ENCODE peak calls at places on chromosomes 11 and 22, in four cellular contexts. B is A549, I is H1, W is heart left ventricle. K is an unnamed sample. For H3K4me1, the result is how much of the 10 kb centered on the place peaks cover.

GRCh38 chr22:50601669-50602337 is 1.2 kb downstream of the MAPK8IP2 start:
- DNase-seq in B (no peak), I (no peak), W (no peak), K (no peak)

GRCh38 chr22:38870312-38870741 is 1.7 kb downstream of the CBX6 start:
- DNase-seq in B (peak), I (no peak), W (peak), K (peak)

GRCh38 chr11:102293873-102294601 is 23.2 kb upstream of the BIRC3 start:
- DNase-seq in B (peak), I (no peak), W (no peak), K (no peak)

GRCh38 chr11:75858613-75859012 is 43.6 kb downstream of the UVRAG start:
- DNase-seq in B (no peak), I (no peak), W (no peak), K (no peak)

GRCh38 chr11:90448280-90448679 is 225.4 kb upstream of the CHORDC1 start:
- DNase-seq in B (no peak), I (no peak), W (no peak), K (no peak)

GRCh38 chr11:76147106-76147735 is 59.1 kb downstream of the WNT11 start:
- DNase-seq in B (no peak), I (no peak), W (no peak), K (no peak)

GRCh38 chr22:29705651-29706050 is 14.2 kb upstream of the CABP7 start:
- DNase-seq in B (no peak), I (no peak), W (no peak), K (no peak)

GRCh38 chr11:17273668-17274321 is 2.7 kb upstream of the NUCB2 start:
- DNase-seq in B (peak), I (no peak), W (no peak), K (no peak)

GRCh38 chr22:26273011-26273675 is 103.9 kb downstream of the SEZ6L start:
- DNase-seq in B (no peak), I (no peak), W (no peak), K (no peak)

GRCh38 chr22:43151251-43152000 is at the start of gene TSPO:
- DNase-seq in B (peak), I (no peak), W (peak), K (peak)

GRCh38 chr22:38841211-38841610 is 2.6 kb downstream of the NPTXR start:
- DNase-seq in B (no peak), I (no peak), W (no peak), K (no peak)

GRCh38 chr11:76674517-76675400 is 4.2 kb upstream of the LRRC32 start:
- DNase-seq in B (no peak), I (no peak), W (no peak), K (no peak)

GRCh38 chr11:119774180-119774763 is 45.3 kb upstream of the NECTIN1 start:
- DNase-seq in B (no peak), I (no peak), W (no peak), K (peak)

GRCh38 chr11:27514558-27514957 is 8.0 kb upstream of the LIN7C start:
- DNase-seq in B (no peak), I (no peak), W (peak), K (no peak)

GRCh38 chr11:13183094-13183825 is 94.3 kb upstream of the BMAL1 start:
- DNase-seq in B (peak), I (no peak), W (no peak), K (no peak)

GRCh38 chr11:17076517-17077239 is 789 bp downstream of the RPS13 start:
- DNase-seq in B (no peak), I (no peak), W (no peak), K (no peak)

GRCh38 chr22:23453277-23453676 is 126.8 kb downstream of the IGLL1 start:
- DNase-seq in B (no peak), I (no peak), W (no peak), K (no peak)

GRCh38 chr11:90178751-90179150 is 44.1 kb downstream of the CHORDC1 start:
- DNase-seq in B (no peak), I (no peak), W (no peak), K (no peak)

GRCh38 chr22:40203568-40203967 is 25.8 kb downstream of the TNRC6B start:
- DNase-seq in B (no peak), I (no peak), W (no peak), K (no peak)

GRCh38 chr22:47645450-47645914 is 883.0 kb downstream of the TBC1D22A start:
- DNase-seq in B (peak), I (no peak), W (no peak), K (no peak)

DNA sequence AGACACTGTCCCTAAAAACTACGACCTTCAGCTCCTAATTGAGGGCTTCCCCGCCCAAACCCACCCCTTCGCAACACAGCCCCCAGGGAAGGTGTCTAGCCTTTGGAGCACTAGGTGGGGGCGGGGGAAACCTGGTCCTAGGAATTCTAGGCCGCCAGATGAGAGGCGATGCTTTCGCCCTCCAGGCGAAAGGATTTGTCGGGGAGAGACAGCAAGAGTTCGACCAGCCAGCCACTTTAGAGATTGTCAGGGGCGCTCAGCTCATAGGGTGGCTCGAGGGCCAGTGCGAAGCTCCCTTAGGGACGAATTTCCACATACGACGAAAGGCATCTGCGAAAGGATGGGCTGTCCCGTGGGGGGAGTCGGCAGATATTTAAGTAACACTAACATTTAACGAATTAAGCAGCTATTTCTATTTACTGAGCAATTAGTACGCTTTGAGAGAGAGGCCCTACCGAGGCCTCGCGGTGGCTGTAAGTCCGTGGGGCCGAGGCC is 5.3 kb downstream of the CD248 start:
- DNase-seq in B (no peak), I (no peak), W (no peak), K (no peak)
- TF ChIP-seq CTCF in B (no peak), I (no peak), W (no peak), K (no peak)

GRCh38 chr11:121464352-121464946 is 11.7 kb upstream of the SORL1-AS1 start:
- DNase-seq in B (peak), I (no peak), W (peak), K (peak)

GRCh38 chr11:121466063-121466794 is 13.5 kb upstream of the SORL1-AS1 start:
- DNase-seq in B (peak), I (peak), W (peak), K (peak)

GRCh38 chr11:121467965-121468364 is 15.2 kb upstream of the SORL1-AS1 start:
- DNase-seq in B (no peak), I (no peak), W (no peak), K (no peak)

GRCh38 chr11:121463689-121464335 is 11.0 kb upstream of the SORL1-AS1 start:
- DNase-seq in B (no peak), I (no peak), W (no peak), K (no peak)

GRCh38 chr11:121465709-121466062 is 12.9 kb upstream of the SORL1-AS1 start:
- DNase-seq in B (no peak), I (no peak), W (no peak), K (no peak)
- H3K4me1 ChIP-seq in B (under half), I (under half), W (under half), K (under half)

GRCh38 chr11:65380460-65381126 is 1.9 kb downstream of the SLC25A45 start:
- DNase-seq in B (no peak), I (no peak), W (no peak), K (no peak)
- H3K27ac ChIP-seq in B (peak), I (no peak), W (peak), K (peak)

DNA sequence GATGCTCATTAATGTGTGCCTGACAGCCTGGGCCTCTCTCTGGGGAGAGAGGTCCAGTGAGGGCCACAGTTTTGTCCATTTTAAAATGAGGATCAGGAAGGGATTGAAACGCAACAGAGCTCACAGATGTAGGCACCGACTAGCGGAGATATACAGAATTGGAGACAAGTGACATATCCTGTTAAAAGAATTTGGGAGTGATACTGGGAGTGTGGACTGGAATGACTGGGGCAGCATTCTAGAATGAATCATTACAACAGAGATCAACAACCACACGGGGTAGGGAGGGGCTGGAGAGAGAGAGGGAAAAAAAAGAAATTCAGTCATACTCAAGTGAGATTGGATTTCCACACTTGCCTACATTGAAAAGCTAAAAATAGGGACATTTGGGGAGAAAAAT is 2.5 kb upstream of the NCAM1 start:
- DNase-seq in B (peak), I (no peak), W (no peak), K (no peak)
- TF ChIP-seq CTCF in B (no peak), I (no peak), W (no peak), K (no peak)

GRCh38 chr22:17566776-17567175 is 3.5 kb downstream of the SLC25A18 start:
- DNase-seq in B (no peak), I (no peak), W (no peak), K (no peak)
- H3K4me1 ChIP-seq in B (under half), I (under half), W (under half), K (under half)

DNA sequence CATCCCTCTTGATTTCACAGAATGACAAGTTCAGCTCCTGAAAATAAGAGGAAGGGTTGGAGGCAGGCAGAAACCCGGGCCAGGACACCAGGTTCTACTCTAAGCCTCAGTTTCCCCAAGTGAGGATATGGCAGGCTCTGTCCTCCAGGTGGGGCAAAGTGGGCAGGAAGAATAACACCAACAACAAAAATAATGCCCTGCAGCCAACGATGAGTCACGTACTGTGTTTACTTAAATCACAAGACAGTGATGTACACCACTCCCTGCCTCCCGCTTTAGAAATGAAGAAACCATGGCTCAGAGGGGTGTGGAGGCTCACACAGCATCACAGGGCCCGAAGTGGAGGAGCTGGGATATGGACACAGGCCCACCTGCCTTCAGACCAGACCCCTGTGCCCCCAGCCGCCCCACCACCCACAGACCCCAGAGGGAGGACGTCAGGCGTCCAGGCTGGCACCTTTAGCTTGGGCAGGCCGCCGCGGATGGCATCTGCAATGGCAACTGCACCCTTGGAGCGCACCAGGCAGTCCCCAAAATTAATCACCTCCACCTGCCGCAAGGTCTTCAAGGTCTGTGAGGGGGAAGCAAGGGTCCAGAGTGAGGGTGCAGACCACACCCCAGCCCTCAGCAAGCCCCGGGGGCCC is 15.6 kb upstream of the CHADL start:
- DNase-seq in B (peak), I (no peak), W (no peak), K (no peak)
- H3K27ac ChIP-seq in B (peak), I (no peak), W (no peak), K (no peak)

K was measured in psoas muscle.